ENCODE peak calls at places on chromosomes 13 and 19, in five cellular contexts. M, X, U, F and D are unnamed samples.

GRCh38 chr19:35903550-35904179 is 1.3 kb downstream of the HCST start:
- DNase-seq in U (peak; percentile 85), M (peak; percentile 77), F (peak; percentile 92), X (peak; percentile 40), D (no peak)

GRCh38 chr19:35509018-35509652 is 4.3 kb downstream of the DMKN start:
- DNase-seq in M (no peak), U (no peak), X (peak; percentile 29), F (no peak), D (no peak)

GRCh38 chr13:113796948-113797676 is 38.1 kb downstream of the TMEM255B start:
- DNase-seq in F (no peak), U (no peak), X (peak; percentile 5), M (peak; percentile 10), D (no peak)

GRCh38 chr13:110017379-110017778 is 231.0 kb upstream of the IRS2 start:
- DNase-seq in F (no peak), U (no peak), X (no peak), M (no peak), D (no peak)

GRCh38 chr13:81800433-81800832 is 1459.5 kb upstream of the SPRY2 start:
- DNase-seq in M (no peak), X (no peak), U (no peak), F (no peak), D (no peak)

GRCh38 chr13:100306444-100306999 is 217.6 kb downstream of the PCCA start:
- DNase-seq in M (no peak), X (no peak), F (no peak), U (no peak), D (no peak)

GRCh38 chr13:113454936-113455335 is 1.6 kb upstream of the ADPRHL1 start:
- DNase-seq in X (no peak), M (no peak), U (no peak), F (no peak), D (no peak)

GRCh38 chr13:71754407-71754974 is 112.5 kb downstream of the DACH1 start:
- DNase-seq in U (no peak), M (peak; percentile 35), F (no peak), X (peak; percentile 19), D (no peak)

GRCh38 chr19:3881272-3882040 is 971 bp downstream of the ATCAY start:
- DNase-seq in F (no peak), M (no peak), U (peak; percentile 34), X (no peak), D (peak; percentile 52)

GRCh38 chr19:18392417-18392816 is 5.0 kb downstream of the LRRC25 start:
- DNase-seq in U (no peak), F (no peak), X (no peak), M (peak; percentile 61), D (no peak)

GRCh38 chr13:27712421-27712820 is 79.9 kb upstream of the GSX1 start:
- DNase-seq in M (no peak), X (no peak), F (no peak), U (peak; percentile 26), D (no peak)

GRCh38 chr19:5113101-5113557 is 144.2 kb downstream of the KDM4B start:
- DNase-seq in U (peak; percentile 72), X (no peak), F (no peak), M (no peak), D (no peak)

GRCh38 chr19:30327331-30327730 is 44.9 kb upstream of the ZNF536 start:
- DNase-seq in X (no peak), U (no peak), M (no peak), F (no peak), D (no peak)

GRCh38 chr13:75797256-75797655 is 161.1 kb downstream of the LMO7 start:
- DNase-seq in M (no peak), F (no peak), X (no peak), U (no peak), D (no peak)

GRCh38 chr19:19050731-19051130 is 13.1 kb upstream of the SLC25A42 start:
- DNase-seq in X (no peak), M (no peak), F (no peak), U (no peak), D (no peak)

GRCh38 chr13:42320375-42320787 is 48.4 kb downstream of the AKAP11 start:
- DNase-seq in M (no peak), X (no peak), F (no peak), U (no peak), D (no peak)

GRCh38 chr19:20245309-20245708 is 78.3 kb downstream of the ZNF486 start:
- DNase-seq in M (no peak), U (no peak), X (no peak), F (no peak), D (no peak)

GRCh38 chr13:110702591-110703526 is 3.1 kb downstream of the CARS2 start:
- DNase-seq in X (no peak), F (no peak), M (no peak), U (no peak), D (no peak)

GRCh38 chr19:9115307-9115813 is at the start of gene OR7G1:
- DNase-seq in F (no peak), X (no peak), U (no peak), M (no peak), D (no peak)
- TF ChIP-seq CTCF in F (no peak), X (no peak), U (no peak), M (no peak), D (no peak)

GRCh38 chr13:108878732-108879131 is 249.3 kb downstream of the MYO16 start:
- DNase-seq in F (no peak), X (no peak), M (no peak), U (no peak), D (no peak)
- TF ChIP-seq CTCF in F (no peak), X (no peak), M (no peak), U (no peak), D (no peak)

DNA sequence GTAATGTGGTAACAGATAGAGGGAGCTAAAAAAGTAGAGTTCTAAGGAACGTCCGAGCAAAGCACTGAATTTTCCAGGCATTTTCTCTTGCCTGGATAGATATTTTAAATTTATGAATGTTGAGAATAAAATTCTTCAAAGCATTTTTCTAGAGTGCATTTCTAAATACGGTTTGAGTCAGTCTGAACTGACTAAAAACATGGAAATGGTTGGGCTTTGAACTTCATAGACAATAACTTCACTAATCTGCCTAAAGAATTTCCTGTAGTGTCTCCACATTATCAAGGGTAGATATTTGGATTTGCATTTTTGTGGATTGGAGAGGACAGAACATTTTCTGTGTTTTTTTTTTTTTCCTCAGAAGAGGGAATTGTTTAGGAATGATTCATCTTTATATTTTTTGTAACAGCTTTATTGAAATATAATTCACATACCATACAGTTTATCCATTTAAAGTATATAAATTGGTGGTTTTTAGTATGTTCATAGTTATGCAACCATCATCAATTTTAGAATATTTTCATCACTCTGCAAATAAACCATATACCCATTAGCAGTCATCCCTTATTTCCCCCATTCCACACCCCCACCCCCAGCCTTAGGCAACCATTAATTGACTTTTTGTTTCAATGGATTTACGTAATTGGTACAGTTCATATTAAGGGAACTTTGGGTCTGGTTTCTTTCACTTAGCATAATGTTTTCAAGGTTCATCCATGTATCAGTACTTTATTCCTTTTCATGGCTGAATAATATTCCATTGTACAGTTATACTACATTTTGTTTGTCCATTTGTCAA is 20.7 kb downstream of the GARRE1 start:
- DNase-seq in U (no peak), F (no peak), M (no peak), X (no peak), D (no peak)
- TF ChIP-seq CTCF in U (no peak), F (no peak), M (no peak), X (no peak), D (no peak)

DNA sequence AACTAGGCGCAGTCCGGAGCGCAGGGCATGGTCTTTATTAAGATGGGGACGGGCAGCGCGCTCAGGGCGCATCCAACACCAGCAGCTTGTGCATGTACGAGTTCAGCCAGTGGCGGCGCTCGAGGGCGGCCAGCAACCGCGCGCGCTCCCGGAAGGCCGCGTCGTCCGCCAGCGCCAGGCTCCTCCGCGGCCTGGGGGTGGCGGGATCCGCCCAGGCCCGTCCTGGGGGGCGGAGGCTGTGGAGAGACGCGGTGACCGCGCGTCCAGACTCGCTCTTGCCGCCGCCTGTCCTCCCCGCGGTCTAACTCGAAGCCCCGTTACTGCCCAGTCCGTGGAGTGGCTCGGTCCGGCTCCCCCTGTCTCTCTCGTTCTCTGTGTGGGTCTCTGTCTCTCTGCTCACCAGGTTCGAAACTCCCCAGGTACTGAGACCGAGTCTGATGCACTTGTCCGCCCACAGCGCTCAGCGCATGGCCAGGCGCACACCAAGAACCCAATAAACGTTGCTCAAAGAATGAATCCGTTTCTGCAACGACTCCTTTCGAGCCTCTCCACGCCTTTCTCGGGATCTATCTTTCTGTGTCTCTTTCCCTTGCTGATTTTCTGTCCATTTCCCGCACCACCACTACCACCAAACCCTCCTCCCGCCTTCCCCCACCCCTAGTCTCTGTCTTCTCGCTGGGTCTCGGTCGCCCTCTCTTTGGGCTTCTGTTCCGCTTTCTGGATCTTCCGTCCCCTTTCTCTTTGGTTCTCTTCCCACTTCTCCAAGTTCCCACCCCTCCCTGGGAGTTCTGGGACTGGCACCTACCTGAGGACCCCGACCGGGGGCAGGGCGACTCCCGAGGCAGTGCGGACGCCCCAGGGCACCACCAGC is 599 bp downstream of the PTH2 start:
- DNase-seq in F (no peak), U (peak; percentile 69), X (no peak), M (peak; percentile 47), D (no peak)
- TF ChIP-seq CTCF in F (peak; percentile 47), U (peak; percentile 35), X (no peak), M (peak; percentile 57), D (peak; percentile 24)

GRCh38 chr13:33108620-33109019 is 92.4 kb downstream of the KL start:
- DNase-seq in F (no peak), X (no peak), U (no peak), M (no peak), D (no peak)

GRCh38 chr13:33110386-33110712 is 94.1 kb downstream of the KL start:
- DNase-seq in M (no peak), F (no peak), U (no peak), X (no peak), D (no peak)

GRCh38 chr13:33109319-33109718 is 93.1 kb downstream of the KL start:
- DNase-seq in F (no peak), X (no peak), M (no peak), U (no peak), D (no peak)

GRCh38 chr13:33110713-33111413 is 94.6 kb downstream of the KL start:
- DNase-seq in X (no peak), M (peak; percentile 66), U (no peak), F (peak; percentile 59), D (no peak)

DNA sequence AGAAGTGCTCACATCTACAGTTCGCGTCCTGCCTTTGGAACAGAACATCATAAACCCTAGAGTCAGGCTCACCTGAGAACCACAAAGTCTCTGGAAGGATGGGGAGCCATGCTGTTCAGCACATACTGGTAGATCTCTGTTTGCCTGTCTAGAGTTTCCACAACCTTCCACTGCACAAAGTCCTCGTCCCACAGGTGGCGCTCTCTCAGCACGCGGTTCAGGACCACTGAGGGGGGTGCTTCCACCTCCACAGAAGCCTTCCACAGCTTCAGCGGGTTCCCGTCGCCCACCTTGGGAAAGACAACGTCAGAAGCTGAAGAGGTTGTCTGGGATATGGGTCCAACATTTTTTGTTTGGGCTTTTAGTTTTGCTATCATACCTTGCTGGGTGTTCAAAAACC is 93.6 kb downstream of the KL start:
- DNase-seq in U (peak; percentile 46), M (no peak), F (no peak), X (no peak), D (no peak)
- TF ChIP-seq CTCF in U (peak; percentile 46), M (peak; percentile 10), F (peak; percentile 23), X (no peak), D (peak; percentile 16)